ENCODE peak calls at places on chromosome X, in nine cellular contexts. T, H, I, F, B, X, K, L and O are unnamed samples. For H3K36me3, the result is how much of the 10 kb centered on the place peaks cover.

GRCh38 chrX:112609631-112610030 is 70.1 kb downstream of the LHFPL1 start:
- DNase-seq in T (no peak), F (no peak), K (no peak), X (no peak), L (no peak), I (no peak), B (no peak), H (no peak), O (no peak)

GRCh38 chrX:153469811-153470410 is 465 bp downstream of the HAUS7 start:
- DNase-seq in F (peak), T (no peak), K (no peak), I (peak), L (no peak), X (peak), H (no peak), B (peak), O (peak)

GRCh38 chrX:13938766-13939530 is 90.7 kb downstream of the GEMIN8 start:
- DNase-seq in L (no peak), X (peak), K (no peak), F (no peak), H (no peak), I (no peak), B (no peak), T (no peak), O (peak)

GRCh38 chrX:86066998-86067397 is 19.6 kb upstream of the CHM start:
- DNase-seq in B (peak), L (no peak), K (no peak), F (no peak), T (no peak), H (no peak), X (peak), I (no peak), O (peak)

GRCh38 chrX:23964177-23964576 is 56.4 kb downstream of the CXorf58 start:
- DNase-seq in K (no peak), I (no peak), X (no peak), F (no peak), L (no peak), H (no peak), T (no peak), B (no peak), O (no peak)

GRCh38 chrX:150085881-150086280 is 147.6 kb upstream of the EOLA2 start:
- DNase-seq in B (no peak), I (no peak), K (no peak), H (no peak), F (no peak), X (no peak), L (no peak), T (no peak), O (no peak)

GRCh38 chrX:9847071-9847470 is 60.8 kb downstream of the SHROOM2 start:
- DNase-seq in K (no peak), X (no peak), L (no peak), I (no peak), H (no peak), B (no peak), T (no peak), F (peak), O (no peak)

GRCh38 chrX:44264936-44265335 is 78.5 kb downstream of the EFHC2 start:
- DNase-seq in F (no peak), X (no peak), T (no peak), L (no peak), I (no peak), H (no peak), K (no peak), B (no peak), O (no peak)

GRCh38 chrX:3440981-3441380 is 94.5 kb upstream of the MXRA5 start:
- DNase-seq in X (no peak), L (no peak), I (no peak), K (no peak), B (no peak), H (no peak), T (no peak), F (no peak), O (no peak)

GRCh38 chrX:46447384-46447783 is 97.8 kb downstream of the ZNF674 start:
- DNase-seq in K (no peak), X (no peak), T (no peak), I (no peak), H (no peak), F (peak), B (no peak), L (peak), O (no peak)

GRCh38 chrX:56729152-56729557 is at the start of gene NBDY:
- DNase-seq in X (peak), F (peak), H (no peak), L (no peak), I (peak), T (no peak), B (peak), K (peak), O (peak)

GRCh38 chrX:50769389-50770063 is 44.5 kb downstream of the SHROOM4 start:
- DNase-seq in L (no peak), H (peak), T (no peak), X (no peak), I (no peak), K (peak), F (no peak), B (no peak), O (no peak)

GRCh38 chrX:119266364-119266995 is 30.4 kb downstream of the PGRMC1 start:
- DNase-seq in K (no peak), B (peak), L (no peak), H (no peak), F (peak), X (peak), T (no peak), I (no peak), O (peak)

GRCh38 chrX:23317799-23318724 is 16.6 kb upstream of the PTCHD1 start:
- DNase-seq in K (no peak), T (no peak), B (peak), L (no peak), I (no peak), F (no peak), H (no peak), X (peak), O (peak)

GRCh38 chrX:103666202-103667107 is 20.0 kb downstream of the MORF4L2 start:
- DNase-seq in L (no peak), X (no peak), H (no peak), B (peak), K (no peak), F (no peak), I (no peak), T (no peak), O (no peak)

GRCh38 chrX:112819013-112819635 is 21.5 kb downstream of the AMOT start:
- DNase-seq in X (no peak), T (no peak), I (no peak), K (no peak), B (no peak), H (no peak), F (peak), L (no peak), O (no peak)

GRCh38 chrX:133546441-133546840 is 131.2 kb upstream of the GPC4 start:
- DNase-seq in L (no peak), H (no peak), F (no peak), K (no peak), B (no peak), T (no peak), I (no peak), X (no peak), O (no peak)

DNA sequence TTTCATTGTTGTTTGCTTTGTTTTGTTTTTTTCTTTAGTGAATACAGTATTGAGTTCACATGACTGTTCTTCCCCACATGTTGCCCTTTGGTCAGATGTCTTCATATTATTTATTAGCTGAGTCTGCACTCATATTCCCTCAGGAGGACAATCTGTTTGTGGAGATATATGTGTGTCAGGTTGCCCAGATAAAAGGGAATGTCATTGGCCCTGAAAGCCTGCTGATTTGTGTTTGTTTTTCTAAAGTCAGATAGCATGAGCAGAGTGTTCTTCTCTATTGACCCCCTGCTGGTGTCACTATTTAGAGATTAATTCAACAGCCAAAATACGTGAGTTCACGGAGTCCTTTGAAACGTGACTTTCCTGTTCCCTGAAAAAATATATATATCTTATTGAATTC is 1184.5 kb downstream of the RPA4 start:
- DNase-seq in L (no peak), I (no peak), F (no peak), X (no peak), K (no peak), H (no peak), B (no peak), T (no peak), O (no peak)
- H3K4me3 ChIP-seq in L (no peak), I (no peak), F (no peak), X (no peak), K (no peak), H (no peak), B (no peak), T (no peak), O (no peak)

GRCh38 chrX:68726366-68726765 is 78.9 kb downstream of the STARD8 start:
- DNase-seq in H (peak), K (peak), L (no peak), X (no peak), F (no peak), I (no peak), T (no peak), B (no peak), O (no peak)
- H3K36me3 ChIP-seq in H (under half), K (under half), L (under half), X (under half), F (under half), I (under half), T (under half), B (under half), O (under half)

GRCh38 chrX:84501798-84502628 is at the start of gene HDX:
- DNase-seq in B (peak), T (peak), X (peak), F (peak), K (peak), H (peak), L (peak), I (peak), O (no peak)
- H3K4me3 ChIP-seq in B (peak), T (peak), X (peak), F (peak), K (peak), H (peak), L (peak), I (peak), O (no peak)

DNA sequence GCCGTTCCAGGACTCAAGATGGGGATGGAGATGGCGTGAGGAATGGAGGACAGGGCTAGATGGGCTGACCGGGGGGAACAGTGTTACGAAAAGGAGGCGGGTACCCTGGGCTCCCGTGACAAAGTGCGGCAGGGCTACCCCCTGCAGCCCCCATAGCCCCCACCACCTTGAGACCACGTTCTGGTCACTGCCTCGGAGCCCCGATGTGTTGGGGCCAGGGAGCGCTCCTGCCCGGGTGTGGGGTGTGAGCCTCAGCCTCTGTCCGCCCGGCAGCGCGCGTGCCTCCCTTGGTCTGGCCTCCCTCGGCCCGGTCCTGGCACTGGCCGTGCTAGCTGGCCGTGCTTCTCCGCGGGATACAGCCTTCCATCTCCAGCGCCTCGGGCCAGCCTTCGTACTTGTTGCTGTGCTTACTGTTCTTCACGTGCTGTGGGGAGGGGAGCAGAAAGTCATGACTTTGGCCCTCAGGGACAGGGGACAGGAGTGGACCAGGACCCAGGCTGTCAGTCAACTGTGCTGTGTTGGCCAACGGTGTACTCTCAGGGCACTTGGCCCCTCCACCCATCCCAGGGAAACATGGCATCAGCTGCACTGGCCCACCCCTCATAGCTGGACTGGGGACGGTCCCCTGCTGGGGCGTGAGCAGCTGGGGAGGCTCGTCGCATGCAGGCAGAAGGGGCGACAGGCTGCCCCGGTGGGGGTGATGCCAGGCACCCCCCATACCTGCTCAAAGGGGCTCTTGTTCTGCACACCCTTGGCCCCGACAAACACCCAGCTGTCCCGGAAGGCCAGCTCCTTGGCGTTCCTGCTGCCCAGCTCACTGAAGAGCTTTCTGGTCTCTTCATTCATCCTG is 9.3 kb downstream of the FAM3A start:
- DNase-seq in L (no peak), B (no peak), K (no peak), X (no peak), T (no peak), I (no peak), H (no peak), F (no peak), O (no peak)
- H3K36me3 ChIP-seq in L (under half), B (under half), K (under half), X (under half), T (under half), I (under half), H (under half), F (under half), O (half or more)

GRCh38 chrX:67544281-67544680 is 460 bp downstream of the AR start:
- DNase-seq in H (peak), T (no peak), K (peak), X (peak), L (no peak), I (no peak), B (peak), F (peak), O (peak)
- H3K4me3 ChIP-seq in H (peak), T (no peak), K (no peak), X (peak), L (peak), I (no peak), B (no peak), F (peak), O (peak)

GRCh38 chrX:15816453-15816838 is 26.2 kb downstream of the ZRSR2 start:
- DNase-seq in T (no peak), X (peak), I (no peak), B (no peak), F (peak), L (no peak), K (no peak), H (no peak), O (peak)
- H3K36me3 ChIP-seq in T (under half), X (under half), I (under half), B (half or more), F (half or more), L (under half), K (under half), H (under half), O (under half)

DNA sequence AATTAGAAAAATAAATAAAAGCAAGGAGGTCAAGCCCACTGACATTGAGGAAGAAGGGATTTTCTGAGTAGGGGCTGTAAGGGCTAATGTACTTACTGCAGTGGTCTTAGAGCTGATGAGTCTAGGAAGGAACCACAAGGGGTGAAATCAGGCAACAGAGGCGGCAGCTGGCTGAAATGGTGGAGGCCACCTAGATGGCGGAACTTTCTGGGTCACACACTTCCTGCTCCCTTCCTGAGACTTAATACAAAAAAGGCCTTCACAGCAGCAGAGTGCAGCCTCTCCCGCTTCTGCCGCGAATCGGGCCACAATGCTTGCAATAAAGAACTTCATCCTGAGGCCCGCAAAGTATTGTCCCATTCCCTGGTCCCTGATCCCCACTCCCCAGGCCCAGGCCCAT is 15.4 kb downstream of the SNX12 start:
- DNase-seq in L (no peak), F (no peak), B (no peak), H (no peak), T (no peak), I (no peak), X (peak), K (no peak), O (no peak)
- H3K4me3 ChIP-seq in L (peak), F (no peak), B (no peak), H (no peak), T (no peak), I (no peak), X (peak), K (no peak), O (no peak)

GRCh38 chrX:48703228-48703627 is 6.7 kb downstream of the SUV39H1 start:
- DNase-seq in B (no peak), K (no peak), L (no peak), I (no peak), T (no peak), X (no peak), F (no peak), H (no peak), O (no peak)
- H3K36me3 ChIP-seq in B (under half), K (under half), L (under half), I (under half), T (under half), X (under half), F (under half), H (under half), O (half or more)

GRCh38 chrX:110318664-110318968 is 731 bp upstream of the AMMECR1 start:
- DNase-seq in F (no peak), H (no peak), X (no peak), T (no peak), K (no peak), L (no peak), B (no peak), I (no peak), O (no peak)

GRCh38 chrX:110317079-110317819 is 636 bp downstream of the AMMECR1 start:
- DNase-seq in X (peak), I (peak), L (no peak), K (peak), F (peak), H (peak), B (peak), T (no peak), O (peak)

GRCh38 chrX:110316351-110317078 is 1.4 kb downstream of the AMMECR1 start:
- DNase-seq in F (peak), T (no peak), X (no peak), B (peak), L (no peak), I (no peak), K (no peak), H (no peak), O (peak)

GRCh38 chrX:110317820-110318663 is at the start of gene AMMECR1:
- DNase-seq in T (peak), X (peak), F (peak), L (peak), B (peak), H (peak), I (peak), K (peak), O (peak)

GRCh38 chrX:110315541-110315940 is 2.3 kb downstream of the AMMECR1 start:
- DNase-seq in X (no peak), T (no peak), F (no peak), L (no peak), K (no peak), B (no peak), I (no peak), H (no peak), O (no peak)
- H3K4me3 ChIP-seq in X (peak), T (no peak), F (no peak), L (no peak), K (no peak), B (no peak), I (no peak), H (no peak), O (peak)